ENCODE peak calls at places on chromosomes 1 and 21, in eight cellular contexts. One of them, this sample, is unnamed.

GRCh38 chr1:185393821-185394220 is 76.8 kb upstream of the IVNS1ABP start:
- DNase-seq in NCI-H1105: no peak
- DNase-seq in islet precursor cell: no peak
- DNase-seq in transverse colon: no peak
- DNase-seq in cardiac fibroblast: no peak
- DNase-seq in stimulated activated CD4-positive, alpha-beta T cell treated with anti-CD3 and anti-CD28 coated beads, Interleukin-2, amount 100 ng/mL, for 48 hours: no peak
- DNase-seq in left cardiac atrium: no peak
- DNase-seq in astrocyte of the hippocampus: no peak
- DNase-seq in this sample: no peak

GRCh38 chr1:211638723-211639122 is 36.7 kb downstream of the NEK2 start:
- DNase-seq in NCI-H1105: no peak
- DNase-seq in islet precursor cell: no peak
- DNase-seq in transverse colon: no peak
- DNase-seq in cardiac fibroblast: peak
- DNase-seq in stimulated activated CD4-positive, alpha-beta T cell treated with anti-CD3 and anti-CD28 coated beads, Interleukin-2, amount 100 ng/mL, for 48 hours: no peak
- DNase-seq in left cardiac atrium: no peak
- DNase-seq in astrocyte of the hippocampus: no peak
- DNase-seq in this sample: no peak

GRCh38 chr1:236989290-236990051 is 14.8 kb downstream of the MT1HL1 start:
- DNase-seq in NCI-H1105: no peak
- DNase-seq in islet precursor cell: no peak
- DNase-seq in transverse colon: no peak
- DNase-seq in cardiac fibroblast: no peak
- DNase-seq in stimulated activated CD4-positive, alpha-beta T cell treated with anti-CD3 and anti-CD28 coated beads, Interleukin-2, amount 100 ng/mL, for 48 hours: no peak
- DNase-seq in left cardiac atrium: no peak
- DNase-seq in astrocyte of the hippocampus: no peak
- DNase-seq in this sample: no peak

GRCh38 chr1:207495816-207496792 is at the start of gene CR1:
- DNase-seq in NCI-H1105: peak
- DNase-seq in islet precursor cell: peak
- DNase-seq in transverse colon: peak
- DNase-seq in cardiac fibroblast: no peak
- DNase-seq in stimulated activated CD4-positive, alpha-beta T cell treated with anti-CD3 and anti-CD28 coated beads, Interleukin-2, amount 100 ng/mL, for 48 hours: no peak
- DNase-seq in left cardiac atrium: peak
- DNase-seq in astrocyte of the hippocampus: peak
- DNase-seq in this sample: no peak

GRCh38 chr1:150066838-150067183 is 765 bp upstream of the VPS45 start:
- DNase-seq in NCI-H1105: peak
- DNase-seq in islet precursor cell: peak
- DNase-seq in transverse colon: peak
- DNase-seq in cardiac fibroblast: no peak
- DNase-seq in stimulated activated CD4-positive, alpha-beta T cell treated with anti-CD3 and anti-CD28 coated beads, Interleukin-2, amount 100 ng/mL, for 48 hours: peak
- DNase-seq in left cardiac atrium: peak
- DNase-seq in astrocyte of the hippocampus: no peak
- DNase-seq in this sample: no peak

GRCh38 chr1:86395771-86396502 is at the start of gene ODF2L:
- DNase-seq in NCI-H1105: peak
- DNase-seq in islet precursor cell: peak
- DNase-seq in transverse colon: peak
- DNase-seq in cardiac fibroblast: peak
- DNase-seq in stimulated activated CD4-positive, alpha-beta T cell treated with anti-CD3 and anti-CD28 coated beads, Interleukin-2, amount 100 ng/mL, for 48 hours: peak
- DNase-seq in left cardiac atrium: peak
- DNase-seq in astrocyte of the hippocampus: peak
- DNase-seq in this sample: peak

GRCh38 chr21:31117046-31117916 is 79.0 kb upstream of the KRTAP19-8 start:
- DNase-seq in NCI-H1105: no peak
- DNase-seq in islet precursor cell: peak
- DNase-seq in transverse colon: no peak
- DNase-seq in cardiac fibroblast: peak
- DNase-seq in stimulated activated CD4-positive, alpha-beta T cell treated with anti-CD3 and anti-CD28 coated beads, Interleukin-2, amount 100 ng/mL, for 48 hours: no peak
- DNase-seq in left cardiac atrium: no peak
- DNase-seq in astrocyte of the hippocampus: peak
- DNase-seq in this sample: peak

GRCh38 chr1:12580054-12580887 is 37.7 kb downstream of the DHRS3 start:
- DNase-seq in NCI-H1105: no peak
- DNase-seq in islet precursor cell: no peak
- DNase-seq in transverse colon: no peak
- DNase-seq in cardiac fibroblast: no peak
- DNase-seq in stimulated activated CD4-positive, alpha-beta T cell treated with anti-CD3 and anti-CD28 coated beads, Interleukin-2, amount 100 ng/mL, for 48 hours: no peak
- DNase-seq in left cardiac atrium: no peak
- DNase-seq in astrocyte of the hippocampus: peak
- DNase-seq in this sample: no peak

GRCh38 chr1:43525995-43526394 is 4.7 kb upstream of the PTPRF start:
- DNase-seq in NCI-H1105: no peak
- DNase-seq in islet precursor cell: no peak
- DNase-seq in transverse colon: no peak
- DNase-seq in cardiac fibroblast: peak
- DNase-seq in stimulated activated CD4-positive, alpha-beta T cell treated with anti-CD3 and anti-CD28 coated beads, Interleukin-2, amount 100 ng/mL, for 48 hours: no peak
- DNase-seq in left cardiac atrium: no peak
- DNase-seq in astrocyte of the hippocampus: peak
- DNase-seq in this sample: peak

GRCh38 chr1:188642585-188643168 is 1813.9 kb downstream of the PLA2G4A start:
- DNase-seq in NCI-H1105: peak
- DNase-seq in islet precursor cell: no peak
- DNase-seq in transverse colon: no peak
- DNase-seq in cardiac fibroblast: no peak
- DNase-seq in stimulated activated CD4-positive, alpha-beta T cell treated with anti-CD3 and anti-CD28 coated beads, Interleukin-2, amount 100 ng/mL, for 48 hours: no peak
- DNase-seq in left cardiac atrium: no peak
- DNase-seq in astrocyte of the hippocampus: no peak
- DNase-seq in this sample: no peak

GRCh38 chr21:32112194-32112593 is 166.7 kb downstream of the MIS18A start:
- DNase-seq in NCI-H1105: peak
- DNase-seq in islet precursor cell: no peak
- DNase-seq in transverse colon: no peak
- DNase-seq in cardiac fibroblast: no peak
- DNase-seq in stimulated activated CD4-positive, alpha-beta T cell treated with anti-CD3 and anti-CD28 coated beads, Interleukin-2, amount 100 ng/mL, for 48 hours: no peak
- DNase-seq in left cardiac atrium: no peak
- DNase-seq in astrocyte of the hippocampus: no peak
- DNase-seq in this sample: no peak

GRCh38 chr21:45624356-45624854 is 19.1 kb upstream of the PCBP3 start:
- DNase-seq in NCI-H1105: no peak
- DNase-seq in islet precursor cell: peak
- DNase-seq in transverse colon: no peak
- DNase-seq in cardiac fibroblast: no peak
- DNase-seq in stimulated activated CD4-positive, alpha-beta T cell treated with anti-CD3 and anti-CD28 coated beads, Interleukin-2, amount 100 ng/mL, for 48 hours: no peak
- DNase-seq in left cardiac atrium: no peak
- DNase-seq in astrocyte of the hippocampus: no peak
- DNase-seq in this sample: no peak

GRCh38 chr21:28252923-28253322 is 739.8 kb downstream of the LTN1 start:
- DNase-seq in NCI-H1105: no peak
- DNase-seq in islet precursor cell: no peak
- DNase-seq in transverse colon: no peak
- DNase-seq in cardiac fibroblast: peak
- DNase-seq in stimulated activated CD4-positive, alpha-beta T cell treated with anti-CD3 and anti-CD28 coated beads, Interleukin-2, amount 100 ng/mL, for 48 hours: no peak
- DNase-seq in left cardiac atrium: no peak
- DNase-seq in astrocyte of the hippocampus: no peak
- DNase-seq in this sample: peak

GRCh38 chr1:111719561-111720239 is 19.5 kb downstream of the INKA2 start:
- DNase-seq in NCI-H1105: no peak
- DNase-seq in islet precursor cell: no peak
- DNase-seq in transverse colon: no peak
- DNase-seq in cardiac fibroblast: peak
- DNase-seq in stimulated activated CD4-positive, alpha-beta T cell treated with anti-CD3 and anti-CD28 coated beads, Interleukin-2, amount 100 ng/mL, for 48 hours: no peak
- DNase-seq in left cardiac atrium: peak
- DNase-seq in astrocyte of the hippocampus: no peak
- DNase-seq in this sample: no peak

GRCh38 chr1:212699839-212700596 is at the start of gene BATF3:
- DNase-seq in NCI-H1105: peak
- DNase-seq in islet precursor cell: peak
- DNase-seq in transverse colon: peak
- DNase-seq in cardiac fibroblast: no peak
- DNase-seq in stimulated activated CD4-positive, alpha-beta T cell treated with anti-CD3 and anti-CD28 coated beads, Interleukin-2, amount 100 ng/mL, for 48 hours: no peak
- DNase-seq in left cardiac atrium: peak
- DNase-seq in astrocyte of the hippocampus: peak
- DNase-seq in this sample: no peak

GRCh38 chr1:235063068-235063765 is 65.4 kb downstream of the TOMM20 start:
- DNase-seq in NCI-H1105: no peak
- DNase-seq in islet precursor cell: no peak
- DNase-seq in transverse colon: no peak
- DNase-seq in cardiac fibroblast: no peak
- DNase-seq in stimulated activated CD4-positive, alpha-beta T cell treated with anti-CD3 and anti-CD28 coated beads, Interleukin-2, amount 100 ng/mL, for 48 hours: no peak
- DNase-seq in left cardiac atrium: no peak
- DNase-seq in astrocyte of the hippocampus: no peak
- DNase-seq in this sample: no peak

GRCh38 chr1:192513697-192514096 is 61.9 kb upstream of the RGS1 start:
- DNase-seq in NCI-H1105: no peak
- DNase-seq in islet precursor cell: no peak
- DNase-seq in transverse colon: no peak
- DNase-seq in cardiac fibroblast: no peak
- DNase-seq in stimulated activated CD4-positive, alpha-beta T cell treated with anti-CD3 and anti-CD28 coated beads, Interleukin-2, amount 100 ng/mL, for 48 hours: no peak
- DNase-seq in left cardiac atrium: no peak
- DNase-seq in astrocyte of the hippocampus: no peak
- DNase-seq in this sample: no peak

GRCh38 chr1:40132383-40133121 is 28.6 kb upstream of the RLF start:
- DNase-seq in NCI-H1105: no peak
- DNase-seq in islet precursor cell: no peak
- DNase-seq in transverse colon: no peak
- DNase-seq in cardiac fibroblast: no peak
- DNase-seq in stimulated activated CD4-positive, alpha-beta T cell treated with anti-CD3 and anti-CD28 coated beads, Interleukin-2, amount 100 ng/mL, for 48 hours: no peak
- DNase-seq in left cardiac atrium: peak
- DNase-seq in astrocyte of the hippocampus: peak
- DNase-seq in this sample: no peak

GRCh38 chr1:110212165-110213142 is 2.3 kb downstream of the KCNC4 start:
- DNase-seq in NCI-H1105: peak
- DNase-seq in islet precursor cell: peak
- DNase-seq in transverse colon: no peak
- DNase-seq in cardiac fibroblast: no peak
- DNase-seq in stimulated activated CD4-positive, alpha-beta T cell treated with anti-CD3 and anti-CD28 coated beads, Interleukin-2, amount 100 ng/mL, for 48 hours: no peak
- DNase-seq in left cardiac atrium: no peak
- DNase-seq in astrocyte of the hippocampus: no peak
- DNase-seq in this sample: no peak

GRCh38 chr1:23273450-23274133 is 56.3 kb upstream of the HTR1D start:
- DNase-seq in NCI-H1105: no peak
- DNase-seq in islet precursor cell: no peak
- DNase-seq in transverse colon: no peak
- DNase-seq in cardiac fibroblast: peak
- DNase-seq in stimulated activated CD4-positive, alpha-beta T cell treated with anti-CD3 and anti-CD28 coated beads, Interleukin-2, amount 100 ng/mL, for 48 hours: no peak
- DNase-seq in left cardiac atrium: no peak
- DNase-seq in astrocyte of the hippocampus: peak
- DNase-seq in this sample: peak

GRCh38 chr21:45294509-45295291 is 7.0 kb upstream of the POFUT2 start:
- DNase-seq in NCI-H1105: no peak
- DNase-seq in islet precursor cell: peak
- DNase-seq in transverse colon: peak
- DNase-seq in cardiac fibroblast: peak
- DNase-seq in stimulated activated CD4-positive, alpha-beta T cell treated with anti-CD3 and anti-CD28 coated beads, Interleukin-2, amount 100 ng/mL, for 48 hours: no peak
- DNase-seq in left cardiac atrium: peak
- DNase-seq in astrocyte of the hippocampus: peak
- DNase-seq in this sample: peak

GRCh38 chr1:246608616-246609376 is 42.5 kb downstream of the CNST start:
- DNase-seq in NCI-H1105: no peak
- DNase-seq in islet precursor cell: peak
- DNase-seq in transverse colon: peak
- DNase-seq in cardiac fibroblast: peak
- DNase-seq in stimulated activated CD4-positive, alpha-beta T cell treated with anti-CD3 and anti-CD28 coated beads, Interleukin-2, amount 100 ng/mL, for 48 hours: no peak
- DNase-seq in left cardiac atrium: peak
- DNase-seq in astrocyte of the hippocampus: peak
- DNase-seq in this sample: peak

GRCh38 chr21:26851109-26851944 is 6.1 kb upstream of the ADAMTS1 start:
- DNase-seq in NCI-H1105: no peak
- DNase-seq in islet precursor cell: peak
- DNase-seq in transverse colon: no peak
- DNase-seq in cardiac fibroblast: no peak
- DNase-seq in stimulated activated CD4-positive, alpha-beta T cell treated with anti-CD3 and anti-CD28 coated beads, Interleukin-2, amount 100 ng/mL, for 48 hours: no peak
- DNase-seq in left cardiac atrium: no peak
- DNase-seq in astrocyte of the hippocampus: no peak
- DNase-seq in this sample: no peak

GRCh38 chr21:44703731-44704635 is 7.0 kb downstream of the KRTAP10-12 start:
- DNase-seq in NCI-H1105: no peak
- DNase-seq in islet precursor cell: peak
- DNase-seq in transverse colon: no peak
- DNase-seq in cardiac fibroblast: no peak
- DNase-seq in stimulated activated CD4-positive, alpha-beta T cell treated with anti-CD3 and anti-CD28 coated beads, Interleukin-2, amount 100 ng/mL, for 48 hours: no peak
- DNase-seq in left cardiac atrium: no peak
- DNase-seq in astrocyte of the hippocampus: no peak
- DNase-seq in this sample: no peak

GRCh38 chr1:202017385-202018225 is 7.2 kb downstream of the ELF3 start:
- DNase-seq in NCI-H1105: no peak
- DNase-seq in islet precursor cell: no peak
- DNase-seq in transverse colon: peak
- DNase-seq in cardiac fibroblast: no peak
- DNase-seq in stimulated activated CD4-positive, alpha-beta T cell treated with anti-CD3 and anti-CD28 coated beads, Interleukin-2, amount 100 ng/mL, for 48 hours: no peak
- DNase-seq in left cardiac atrium: no peak
- DNase-seq in astrocyte of the hippocampus: no peak
- DNase-seq in this sample: peak

GRCh38 chr1:92203105-92203504 is 14.6 kb upstream of the C1orf146 start:
- DNase-seq in NCI-H1105: no peak
- DNase-seq in islet precursor cell: no peak
- DNase-seq in transverse colon: no peak
- DNase-seq in cardiac fibroblast: no peak
- DNase-seq in stimulated activated CD4-positive, alpha-beta T cell treated with anti-CD3 and anti-CD28 coated beads, Interleukin-2, amount 100 ng/mL, for 48 hours: no peak
- DNase-seq in left cardiac atrium: no peak
- DNase-seq in astrocyte of the hippocampus: no peak
- DNase-seq in this sample: no peak